ENCODE peak calls at places on chromosomes 6 and 20, in four cellular contexts. D, P, H and T are unnamed samples.

GRCh38 chr6:127131772-127132171 is 13.3 kb downstream of the RSPO3 start:
- DNase-seq in P (no peak), D (no peak), H (no peak), T (no peak)

GRCh38 chr20:48776306-48776705 is 51.5 kb downstream of the PREX1 start:
- DNase-seq in P (peak), D (peak), H (peak), T (no peak)

GRCh38 chr6:170203212-170203611 is 87.7 kb downstream of the DLL1 start:
- DNase-seq in H (no peak), P (no peak), D (no peak), T (no peak)

GRCh38 chr6:112879920-112880413 is 532.8 kb downstream of the RFPL4B start:
- DNase-seq in P (peak), D (no peak), H (no peak), T (peak)

GRCh38 chr6:76776876-76777275 is 686.4 kb downstream of the HTR1B start:
- DNase-seq in H (no peak), P (no peak), D (no peak), T (no peak)

GRCh38 chr6:30202366-30202765 is 10.8 kb downstream of the TRIM26 start:
- DNase-seq in D (no peak), P (no peak), H (no peak), T (no peak)

GRCh38 chr6:66496659-66497058 is 789.6 kb upstream of the EYS start:
- DNase-seq in H (no peak), P (no peak), D (no peak), T (peak)

GRCh38 chr20:36355469-36356171 is 49.5 kb downstream of the DLGAP4 start:
- DNase-seq in D (peak), P (no peak), H (peak), T (peak)

GRCh38 chr6:159038914-159039884 is 5.6 kb downstream of the TAGAP start:
- DNase-seq in H (peak), D (peak), P (no peak), T (no peak)

GRCh38 chr6:139580592-139581484 is 206.4 kb upstream of the CITED2 start:
- DNase-seq in H (no peak), P (no peak), D (no peak), T (peak)

GRCh38 chr20:35436175-35436568 is 1.9 kb downstream of the GDF5 start:
- DNase-seq in H (peak), P (no peak), D (no peak), T (no peak)

GRCh38 chr6:24440897-24441598 is 38.3 kb downstream of the MRS2 start:
- DNase-seq in D (no peak), H (no peak), P (peak), T (no peak)

GRCh38 chr6:156780117-156780641 is 3.0 kb downstream of the ARID1B start:
- DNase-seq in H (peak), P (no peak), D (peak), T (peak)

GRCh38 chr6:27720607-27721580 is 191.3 kb downstream of the OR2B2 start:
- DNase-seq in D (peak), P (no peak), H (peak), T (no peak)

GRCh38 chr6:167932468-167933276 is 64.8 kb upstream of the KIF25 start:
- DNase-seq in D (no peak), P (no peak), H (no peak), T (peak)

GRCh38 chr6:63805808-63806572 is 170.4 kb downstream of the PHF3 start:
- DNase-seq in P (no peak), D (peak), H (no peak), T (no peak)

GRCh38 chr6:65709099-65709830 is 2.2 kb upstream of the EYS start:
- DNase-seq in D (no peak), H (no peak), P (no peak), T (no peak)

GRCh38 chr6:52649521-52649920 is 21.4 kb upstream of the TMEM14A start:
- DNase-seq in D (no peak), H (no peak), P (no peak), T (no peak)

GRCh38 chr6:127606131-127606562 is 29.2 kb downstream of the C6orf58 start:
- DNase-seq in P (peak), D (peak), H (no peak), T (peak)

GRCh38 chr6:31163922-31164321 is 5.5 kb downstream of the TCF19 start:
- DNase-seq in P (no peak), D (peak), H (peak), T (no peak)

GRCh38 chr6:138564170-138564721 is 65.0 kb upstream of the NHSL1 start:
- DNase-seq in D (no peak), H (no peak), P (no peak), T (no peak)

GRCh38 chr6:83921315-83921714 is 61.8 kb downstream of the CYB5R4 start:
- DNase-seq in P (no peak), H (no peak), D (no peak), T (no peak)

GRCh38 chr6:109174911-109175310 is 79.6 kb downstream of the CEP57L1 start:
- DNase-seq in P (no peak), H (no peak), D (no peak), T (no peak)

GRCh38 chr6:82951389-82951788 is 114.3 kb downstream of the UBE3D start:
- DNase-seq in D (no peak), H (no peak), P (no peak), T (no peak)

GRCh38 chr6:28373925-28374324 is 24.2 kb downstream of the ZKSCAN3 start:
- DNase-seq in P (no peak), D (no peak), H (no peak), T (no peak)

GRCh38 chr6:130811932-130812331 is 15.3 kb upstream of the SMLR1 start:
- DNase-seq in H (no peak), D (no peak), P (no peak), T (no peak)

GRCh38 chr20:29878777-29879442 is 1378.6 kb upstream of the DEFB115 start:
- DNase-seq in H (peak), P (peak), D (no peak), T (no peak)
- H3K4me3 ChIP-seq in H (no peak), P (no peak), D (no peak), T (no peak)

GRCh38 chr6:157811137-157811475 is 11.9 kb upstream of the SNX9 start:
- DNase-seq in H (no peak), D (no peak), P (no peak), T (no peak)
- H3K4me3 ChIP-seq in H (no peak), D (no peak), P (no peak), T (no peak)

GRCh38 chr20:59603727-59604608 is at the start of gene PHACTR3:
- DNase-seq in D (no peak), H (no peak), P (no peak), T (no peak)
- H3K4me3 ChIP-seq in D (no peak), H (no peak), P (no peak), T (no peak)

GRCh38 chr6:4358414-4359107 is 223.2 kb upstream of the ECI2 start:
- DNase-seq in D (peak), H (peak), P (peak), T (no peak)
- H3K4me3 ChIP-seq in D (no peak), H (peak), P (peak), T (no peak)

DNA sequence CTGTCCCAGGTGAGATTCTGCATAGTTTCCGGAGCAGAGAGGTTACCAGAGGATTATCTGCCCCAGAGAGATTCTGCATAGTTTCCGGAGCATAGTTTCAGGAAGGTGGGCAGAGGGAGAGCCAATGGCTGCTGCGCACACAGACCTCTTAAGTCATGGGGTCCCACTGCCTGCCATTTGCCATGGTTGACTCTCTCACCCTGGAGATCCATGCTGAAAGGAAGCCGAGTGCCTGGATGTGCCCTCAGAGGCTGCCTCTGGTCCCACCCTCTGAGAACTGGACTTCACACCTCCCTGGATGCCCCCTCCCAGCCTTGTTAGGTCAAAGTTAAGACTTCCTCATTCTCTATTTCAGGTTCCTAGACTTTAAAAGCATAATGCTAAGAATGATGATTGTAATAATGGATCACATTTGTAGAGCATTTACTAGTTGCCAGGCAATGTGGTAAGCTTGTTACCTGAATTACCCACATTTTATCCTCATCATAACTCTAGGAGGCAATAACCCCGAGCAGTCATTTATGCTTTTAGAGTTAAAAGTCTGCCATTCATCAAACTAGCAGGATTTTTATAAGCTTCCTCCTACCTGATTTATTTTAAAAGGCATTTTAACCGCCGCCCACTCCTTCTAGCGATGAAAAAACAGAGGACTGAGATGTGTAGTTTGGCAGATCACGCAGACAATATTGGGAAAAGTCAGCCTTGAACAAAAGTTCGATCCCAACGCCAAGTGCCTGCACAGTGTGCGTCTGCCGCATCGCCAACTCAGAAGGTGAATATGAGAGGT is 11.9 kb downstream of the SERPINB9 start:
- DNase-seq in P (no peak), H (no peak), D (no peak), T (no peak)
- H3K4me3 ChIP-seq in P (no peak), H (no peak), D (no peak), T (peak)